ENCODE peak calls at places on chromosomes 1 and 21, in six cellular contexts. P is NCI-H2081; Z is stimulated activated CD8-positive, alpha-beta memory T cell treated with anti-CD3 and anti-CD28 coated beads, Interleukin-4, amount 100 ng/mL, for 24 hours; D is NCI-H2171; J is T-helper 2 cell; U is hepatocyte. H is an unnamed sample.

GRCh38 chr1:45297604-45298356 is 28.9 kb upstream of the HPDL start:
- DNase-seq in P (no peak), Z (no peak), D (no peak), J (no peak), U (peak; percentile 19), H (no peak)

GRCh38 chr21:38733973-38734546 is 71.7 kb upstream of the ETS2 start:
- DNase-seq in P (peak; percentile 68), Z (peak; percentile 69), D (peak; percentile 3), J (peak; percentile 57), U (peak; percentile 91), H (peak; percentile 71)

GRCh38 chr1:11643782-11644181 is 10.4 kb downstream of the FBXO2 start:
- DNase-seq in P (no peak), Z (no peak), D (no peak), J (no peak), U (no peak), H (no peak)

GRCh38 chr1:78490861-78491310 is at the start of gene PTGFR:
- DNase-seq in P (peak; percentile 31), Z (no peak), D (no peak), J (no peak), U (peak; percentile 31), H (peak; percentile 46)

GRCh38 chr1:210264521-210265380 is 32.2 kb downstream of the SERTAD4 start:
- DNase-seq in P (no peak), Z (no peak), D (no peak), J (no peak), U (peak; percentile 22), H (no peak)

GRCh38 chr1:221724931-221725605 is 16.8 kb downstream of the DUSP10 start:
- DNase-seq in P (no peak), Z (no peak), D (no peak), J (no peak), U (no peak), H (peak; percentile 2)

GRCh38 chr1:213244664-213245091 is 193.6 kb downstream of the RPS6KC1 start:
- DNase-seq in P (peak; percentile 84), Z (no peak), D (peak; percentile 29), J (no peak), U (peak; percentile 73), H (peak; percentile 69)

GRCh38 chr1:216183427-216183826 is 239.8 kb downstream of the USH2A start:
- DNase-seq in P (no peak), Z (no peak), D (peak; percentile 73), J (no peak), U (no peak), H (no peak)

GRCh38 chr1:149903836-149904491 is 4.6 kb downstream of the BOLA1 start:
- DNase-seq in P (no peak), Z (no peak), D (no peak), J (no peak), U (no peak), H (no peak)

GRCh38 chr1:76269175-76269574 is 194.6 kb downstream of the ST6GALNAC3 start:
- DNase-seq in P (no peak), Z (no peak), D (peak; percentile 59), J (no peak), U (peak; percentile 44), H (no peak)

GRCh38 chr1:68175621-68176398 is 56.5 kb downstream of the WLS start:
- DNase-seq in P (peak; percentile 81), Z (no peak), D (peak; percentile 36), J (no peak), U (peak; percentile 40), H (no peak)

GRCh38 chr1:222546548-222547259 is 1.2 kb downstream of the HHIPL2 start:
- DNase-seq in P (peak; percentile 72), Z (no peak), D (no peak), J (no peak), U (peak; percentile 54), H (peak; percentile 29)

GRCh38 chr21:28644762-28645161 is 347.9 kb downstream of the LTN1 start:
- DNase-seq in P (no peak), Z (no peak), D (no peak), J (no peak), U (no peak), H (no peak)

GRCh38 chr1:32786856-32787255 is 30.3 kb downstream of the YARS1 start:
- DNase-seq in P (no peak), Z (no peak), D (no peak), J (no peak), U (no peak), H (no peak)

GRCh38 chr1:28172690-28173150 is 3.8 kb downstream of the PTAFR start:
- DNase-seq in P (no peak), Z (no peak), D (no peak), J (no peak), U (peak; percentile 60), H (no peak)

GRCh38 chr1:172019971-172020370 is 178.7 kb downstream of the DNM3 start:
- DNase-seq in P (no peak), Z (no peak), D (no peak), J (no peak), U (no peak), H (no peak)

GRCh38 chr1:29825941-29826415 is 589.7 kb downstream of the PTPRU start:
- DNase-seq in P (no peak), Z (no peak), D (no peak), J (no peak), U (no peak), H (no peak)

GRCh38 chr1:223704921-223705878 is 7.1 kb upstream of the CAPN2 start:
- DNase-seq in P (no peak), Z (no peak), D (no peak), J (no peak), U (no peak), H (no peak)

GRCh38 chr1:214833357-214833756 is 230.4 kb downstream of the CENPF start:
- DNase-seq in P (no peak), Z (no peak), D (no peak), J (no peak), U (no peak), H (no peak)

GRCh38 chr1:32332290-32333079 is 3.5 kb downstream of the MARCKSL1 start:
- DNase-seq in P (no peak), Z (no peak), D (no peak), J (no peak), U (no peak), H (no peak)

GRCh38 chr1:77534456-77534855 is 148.0 kb downstream of the ZZZ3 start:
- DNase-seq in P (no peak), Z (no peak), D (no peak), J (no peak), U (no peak), H (no peak)

GRCh38 chr1:48462716-48463285 is 9.2 kb downstream of the SPATA6 start:
- DNase-seq in P (no peak), Z (no peak), D (peak; percentile 38), J (no peak), U (no peak), H (no peak)

GRCh38 chr1:184791199-184791935 is 36.7 kb upstream of the EDEM3 start:
- DNase-seq in P (no peak), Z (no peak), D (no peak), J (no peak), U (no peak), H (no peak)

GRCh38 chr1:208111646-208112200 is 132.5 kb downstream of the PLXNA2 start:
- DNase-seq in P (no peak), Z (no peak), D (no peak), J (no peak), U (no peak), H (no peak)

GRCh38 chr1:183198463-183198862 is 12.4 kb downstream of the LAMC2 start:
- DNase-seq in P (no peak), Z (no peak), D (no peak), J (no peak), U (peak; percentile 55), H (no peak)

GRCh38 chr1:60959701-60960100 is 122.7 kb upstream of the NFIA start:
- DNase-seq in P (no peak), Z (no peak), D (no peak), J (no peak), U (no peak), H (no peak)

GRCh38 chr1:176566004-176566975 is 103.3 kb downstream of the PAPPA2 start:
- DNase-seq in P (no peak), Z (no peak), D (no peak), J (no peak), U (no peak), H (no peak)

GRCh38 chr1:163137556-163138265 is 65.0 kb downstream of the RGS5 start:
- DNase-seq in P (no peak), Z (no peak), D (no peak), J (no peak), U (no peak), H (no peak)

GRCh38 chr1:215603319-215603718 is 36.2 kb downstream of the KCTD3 start:
- DNase-seq in P (no peak), Z (no peak), D (no peak), J (no peak), U (no peak), H (no peak)

GRCh38 chr1:224720216-224720615 is 104.1 kb downstream of the CNIH3 start:
- DNase-seq in P (no peak), Z (no peak), D (no peak), J (no peak), U (peak; percentile 27), H (no peak)

GRCh38 chr1:145995148-145995851 is 1.1 kb downstream of the TXNIP start:
- DNase-seq in P (no peak), Z (no peak), D (no peak), J (no peak), U (no peak), H (no peak)

GRCh38 chr21:39114871-39115658 is 68.2 kb downstream of the PSMG1 start:
- DNase-seq in P (no peak), Z (no peak), D (no peak), J (no peak), U (no peak), H (no peak)

GRCh38 chr1:9653783-9654517 is 2.4 kb downstream of the PIK3CD start:
- DNase-seq in P (no peak), Z (no peak), D (no peak), J (no peak), U (no peak), H (no peak)

GRCh38 chr1:197180252-197180878 is 33.9 kb upstream of the ASPM start:
- DNase-seq in P (peak; percentile 57), Z (no peak), D (no peak), J (no peak), U (peak; percentile 49), H (peak; percentile 55)

GRCh38 chr1:93804412-93804811 is 74.6 kb downstream of the DNTTIP2 start:
- DNase-seq in P (no peak), Z (no peak), D (no peak), J (no peak), U (no peak), H (no peak)

GRCh38 chr1:31811605-31812004 is 4.2 kb downstream of the SPOCD1 start:
- DNase-seq in P (peak; percentile 71), Z (no peak), D (peak; percentile 44), J (no peak), U (peak; percentile 57), H (peak; percentile 37)

H was measured in NCI-H526.